ENCODE peak calls at places on chromosome 11, in four cellular contexts. C is CD4-positive, alpha-beta memory T cell; O is psoas muscle; Q is esophagus squamous epithelium. D is an unnamed sample.

GRCh38 chr11:76767659-76768058 is 15.5 kb upstream of the TSKU start:
- DNase-seq in O (no peak), C (no peak), Q (no peak), D (no peak)

GRCh38 chr11:61020706-61021235 is 49.3 kb downstream of the CD6 start:
- DNase-seq in Q (no peak), C (no peak), O (no peak), D (no peak)

GRCh38 chr11:18798941-18799469 is 7.4 kb upstream of the PTPN5 start:
- DNase-seq in C (no peak), Q (no peak), O (no peak), D (no peak)

GRCh38 chr11:23991140-23991539 is 505.7 kb upstream of the LUZP2 start:
- DNase-seq in O (no peak), Q (no peak), C (no peak), D (no peak)

GRCh38 chr11:88421530-88421929 is 84.0 kb upstream of the CTSC start:
- DNase-seq in O (no peak), Q (no peak), C (no peak), D (no peak)

GRCh38 chr11:34427171-34427805 is 11.4 kb upstream of the CAT start:
- DNase-seq in Q (no peak), C (no peak), O (no peak), D (no peak)

GRCh38 chr11:63017306-63017974 is 1.8 kb upstream of the SLC22A8 start:
- DNase-seq in Q (no peak), O (no peak), C (no peak), D (no peak)

GRCh38 chr11:9489366-9489765 is 28.6 kb downstream of the ZNF143 start:
- DNase-seq in O (no peak), Q (no peak), C (no peak), D (no peak)

GRCh38 chr11:90426442-90426841 is 203.6 kb upstream of the CHORDC1 start:
- DNase-seq in Q (no peak), O (no peak), C (no peak), D (no peak)

GRCh38 chr11:10114593-10115404 is 179.2 kb downstream of the SBF2 start:
- DNase-seq in Q (no peak), O (no peak), C (no peak), D (no peak)

GRCh38 chr11:108364159-108364558 is 103.2 kb downstream of the C11orf65 start:
- DNase-seq in Q (no peak), O (no peak), C (no peak), D (no peak)

GRCh38 chr11:46112961-46113617 is 8.2 kb downstream of the PHF21A start:
- DNase-seq in C (peak; percentile 69), Q (no peak), O (no peak), D (no peak)

GRCh38 chr11:69048718-69049489 is at the start of gene TPCN2:
- DNase-seq in C (peak; percentile 92), O (peak; percentile 94), Q (peak; percentile 64), D (peak; percentile 97)
- H3K27ac ChIP-seq in C (peak within 1 kb of the TSS; percentile 84), O (peak within 1 kb of the TSS; percentile 77), Q (peak within 1 kb of the TSS; percentile 95), D (peak within 1 kb of the TSS; percentile 57)

GRCh38 chr11:106959386-106959785 is 58.9 kb downstream of the GUCY1A2 start:
- DNase-seq in C (no peak), Q (no peak), O (no peak), D (no peak)

GRCh38 chr11:106961518-106961917 is 56.8 kb downstream of the GUCY1A2 start:
- DNase-seq in O (no peak), C (no peak), Q (no peak), D (no peak)

GRCh38 chr11:106958506-106959248 is 59.6 kb downstream of the GUCY1A2 start:
- DNase-seq in Q (no peak), C (no peak), O (no peak), D (no peak)

GRCh38 chr11:106959800-106960199 is 58.5 kb downstream of the GUCY1A2 start:
- DNase-seq in C (no peak), O (no peak), Q (no peak), D (no peak)

GRCh38 chr11:106961048-106961447 is 57.2 kb downstream of the GUCY1A2 start:
- DNase-seq in C (no peak), O (no peak), Q (no peak), D (no peak)
- H3K4me3 ChIP-seq in C (no peak overlapping the region), O (no peak overlapping the region), Q (no peak overlapping the region), D (no peak overlapping the region)

DNA sequence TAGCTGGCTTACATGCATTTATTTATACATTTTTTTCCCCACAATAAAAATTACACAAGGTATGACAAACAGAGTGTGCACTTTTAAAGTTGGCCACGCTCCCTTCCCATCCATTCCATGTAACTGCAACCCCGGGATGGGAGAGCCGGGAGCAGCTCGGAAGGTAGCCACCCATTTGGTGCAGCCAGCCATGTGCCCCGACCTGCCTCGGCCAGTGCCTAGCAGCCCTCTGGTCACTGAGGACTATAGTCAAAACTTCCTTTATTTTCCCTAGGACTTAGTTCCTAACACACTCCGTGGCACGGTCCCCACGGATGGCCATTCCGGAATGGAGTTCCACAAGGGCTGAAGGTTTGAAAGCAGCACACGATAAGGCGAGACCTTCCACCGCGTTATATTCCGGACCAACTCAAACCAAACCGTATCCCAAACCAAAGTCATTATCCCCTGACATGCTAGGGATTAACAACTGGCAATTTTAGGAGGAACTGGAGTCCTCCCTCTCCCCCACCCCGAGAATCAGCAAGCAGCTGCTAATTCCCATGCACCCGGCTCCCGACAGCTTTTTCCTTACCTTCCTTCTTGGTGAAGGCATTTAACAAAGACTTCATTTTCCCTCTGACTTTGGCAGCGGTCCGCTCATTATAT is 426.4 kb downstream of the SHANK2 start:
- DNase-seq in Q (no peak), O (no peak), C (no peak), D (no peak)
- H3K27ac ChIP-seq in Q (peak overlapping the region; percentile 72), O (no peak overlapping the region), C (no peak overlapping the region), D (no peak overlapping the region)

GRCh38 chr11:64025205-64025604 is 10.5 kb upstream of the FLRT1 start:
- DNase-seq in Q (no peak), C (no peak), O (no peak), D (no peak)

GRCh38 chr11:64026575-64027213 is 9.0 kb upstream of the FLRT1 start:
- DNase-seq in C (no peak), O (no peak), Q (no peak), D (no peak)

GRCh38 chr11:64031001-64031400 is 4.7 kb upstream of the FLRT1 start:
- DNase-seq in Q (no peak), O (no peak), C (no peak), D (no peak)

GRCh38 chr11:64028398-64029115 is 7.2 kb upstream of the FLRT1 start:
- DNase-seq in O (no peak), C (no peak), Q (no peak), D (no peak)

GRCh38 chr11:64027619-64028397 is 7.9 kb upstream of the FLRT1 start:
- DNase-seq in Q (no peak), O (no peak), C (no peak), D (no peak)
- H3K4me3 ChIP-seq in Q (no peak overlapping the region), O (no peak overlapping the region), C (no peak overlapping the region), D (no peak overlapping the region)

GRCh38 chr11:2489103-2489502 is 44.3 kb downstream of the KCNQ1 start:
- DNase-seq in Q (no peak), C (no peak), O (no peak), D (no peak)
- H3K27ac ChIP-seq in Q (no peak overlapping the region), C (no peak overlapping the region), O (no peak overlapping the region), D (no peak overlapping the region)

DNA sequence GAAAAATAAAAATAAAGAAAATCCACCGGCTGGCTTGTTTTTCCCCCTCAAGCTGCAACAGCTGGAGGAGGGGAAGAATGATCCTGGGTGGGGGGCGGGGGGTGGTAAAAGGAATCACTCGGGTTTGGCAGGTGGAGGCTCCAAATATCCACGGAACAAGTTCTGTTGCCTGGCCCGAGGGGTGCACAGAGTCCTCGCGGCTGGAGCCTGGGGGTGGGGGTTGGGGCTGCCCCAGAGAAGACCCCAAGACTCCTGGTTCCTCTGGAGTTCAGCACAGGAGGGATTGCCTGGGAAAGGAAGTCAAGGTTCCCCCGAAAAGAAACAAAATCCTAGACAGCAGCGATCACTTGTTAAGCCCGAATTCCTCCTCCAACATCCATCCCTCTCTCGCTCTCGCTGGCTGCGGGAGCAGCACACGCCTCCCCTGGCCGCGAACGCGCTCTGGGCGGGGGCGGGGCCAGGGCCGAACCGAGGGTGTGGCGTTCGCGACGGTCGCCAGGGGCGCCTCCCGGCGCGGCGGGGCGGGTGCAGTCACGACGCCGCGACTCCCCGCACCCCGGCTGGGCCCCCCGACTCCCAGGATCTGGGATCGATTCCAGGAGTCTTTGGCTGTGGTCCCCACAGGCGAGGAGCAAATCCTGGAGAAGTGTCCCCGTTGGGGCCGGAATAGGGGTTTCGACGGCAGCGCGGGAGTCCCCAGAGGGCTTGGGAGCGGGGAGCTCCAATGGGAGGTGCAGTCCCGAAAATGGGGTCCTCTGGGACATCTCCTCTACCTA is at the start of gene KCNA4:
- DNase-seq in Q (no peak), O (no peak), C (no peak), D (peak; percentile 47)
- H3K4me3 ChIP-seq in Q (no peak within 1 kb of the TSS), O (peak within 1 kb of the TSS; percentile 50), C (no peak within 1 kb of the TSS), D (peak within 1 kb of the TSS; percentile 42)

D was measured in aorta.